ENCODE peak calls at places on chromosomes 7 and 10, in eight cellular contexts. H is tibial artery, X is OCI-LY7, Z is H9, I is cardiac fibroblast, O is fibroblast of pulmonary artery, J is HFF-Myc, P is HFFc6. B is an unnamed sample.

GRCh38 chr10:2144584-2144983 is 407.3 kb upstream of the ADARB2 start:
- DNase-seq in H (no peak), X (no peak), Z (no peak), I (no peak), O (no peak), J (no peak), P (no peak), B (no peak)

GRCh38 chr7:156906281-156906680 is 13.3 kb upstream of the LMBR1 start:
- DNase-seq in H (no peak), X (no peak), Z (no peak), I (no peak), O (no peak), J (peak; percentile 90), P (no peak), B (no peak)

GRCh38 chr7:50504646-50505546 is 54.7 kb upstream of the FIGNL1 start:
- DNase-seq in H (no peak), X (no peak), Z (no peak), I (peak; percentile 44), O (peak; percentile 16), J (no peak), P (no peak), B (no peak)

GRCh38 chr7:93910076-93910994 is 4.0 kb downstream of the GNGT1 start:
- DNase-seq in H (peak; percentile 37), X (no peak), Z (no peak), I (peak; percentile 95), O (peak; percentile 95), J (no peak), P (peak; percentile 33), B (no peak)

GRCh38 chr7:102186306-102186705 is 100.4 kb upstream of the SH2B2 start:
- DNase-seq in H (no peak), X (no peak), Z (no peak), I (no peak), O (peak; percentile 10), J (no peak), P (no peak), B (no peak)

GRCh38 chr7:150668472-150668911 is 17.0 kb upstream of the GIMAP2 start:
- DNase-seq in H (no peak), X (no peak), Z (no peak), I (no peak), O (no peak), J (no peak), P (no peak), B (peak; percentile 70)

GRCh38 chr7:105766421-105767191 is 109.8 kb downstream of the ATXN7L1 start:
- DNase-seq in H (no peak), X (no peak), Z (no peak), I (no peak), O (no peak), J (no peak), P (no peak), B (peak; percentile 28)

GRCh38 chr7:100208911-100209408 is 10.8 kb upstream of the PVRIG start:
- DNase-seq in H (no peak), X (no peak), Z (no peak), I (no peak), O (no peak), J (no peak), P (no peak), B (peak; percentile 67)

GRCh38 chr7:38731195-38731594 is 100.0 kb upstream of the AMPH start:
- DNase-seq in H (no peak), X (no peak), Z (no peak), I (peak; percentile 3), O (peak; percentile 30), J (no peak), P (peak; percentile 32), B (no peak)

GRCh38 chr7:106196460-106197021 is 84.4 kb upstream of the SYPL1 start:
- DNase-seq in H (no peak), X (no peak), Z (no peak), I (no peak), O (no peak), J (no peak), P (no peak), B (no peak)

GRCh38 chr7:134636008-134636449 is 10.6 kb upstream of the BPGM start:
- DNase-seq in H (no peak), X (no peak), Z (no peak), I (peak; percentile 62), O (peak; percentile 31), J (no peak), P (no peak), B (no peak)

GRCh38 chr7:36387437-36388345 is 2.0 kb upstream of the ANLN start:
- DNase-seq in H (no peak), X (no peak), Z (no peak), I (no peak), O (no peak), J (no peak), P (peak; percentile 26), B (no peak)

GRCh38 chr7:8147004-8147403 is 115.0 kb downstream of the ICA1 start:
- DNase-seq in H (no peak), X (no peak), Z (peak; percentile 42), I (no peak), O (no peak), J (no peak), P (no peak), B (no peak)

GRCh38 chr7:119703895-119704294 is 569.1 kb upstream of the KCND2 start:
- DNase-seq in H (no peak), X (no peak), Z (no peak), I (no peak), O (no peak), J (no peak), P (no peak), B (no peak)

GRCh38 chr7:100674441-100675407 is 1.2 kb downstream of the GNB2 start:
- DNase-seq in H (no peak), X (peak; percentile 63), Z (no peak), I (no peak), O (no peak), J (no peak), P (no peak), B (peak; percentile 43)

GRCh38 chr7:131105294-131105802 is 222.3 kb upstream of the MKLN1 start:
- DNase-seq in H (peak; percentile 52), X (no peak), Z (no peak), I (peak; percentile 34), O (no peak), J (no peak), P (no peak), B (no peak)

GRCh38 chr7:29614229-29614628 is 50.6 kb downstream of the PRR15 start:
- DNase-seq in H (no peak), X (no peak), Z (no peak), I (no peak), O (no peak), J (no peak), P (no peak), B (no peak)

GRCh38 chr7:46759711-46760480 is 822.0 kb downstream of the TNS3 start:
- DNase-seq in H (no peak), X (no peak), Z (no peak), I (peak; percentile 71), O (peak; percentile 55), J (no peak), P (peak; percentile 39), B (no peak)

GRCh38 chr7:14125998-14126397 is 136.5 kb upstream of the ETV1 start:
- DNase-seq in H (no peak), X (no peak), Z (no peak), I (no peak), O (peak; percentile 4), J (no peak), P (no peak), B (no peak)
- TF ChIP-seq CTCF in H (no peak), X (no peak), Z (no peak), I (no peak), O (no peak), J (no peak), P (no peak), B (no peak)

DNA sequence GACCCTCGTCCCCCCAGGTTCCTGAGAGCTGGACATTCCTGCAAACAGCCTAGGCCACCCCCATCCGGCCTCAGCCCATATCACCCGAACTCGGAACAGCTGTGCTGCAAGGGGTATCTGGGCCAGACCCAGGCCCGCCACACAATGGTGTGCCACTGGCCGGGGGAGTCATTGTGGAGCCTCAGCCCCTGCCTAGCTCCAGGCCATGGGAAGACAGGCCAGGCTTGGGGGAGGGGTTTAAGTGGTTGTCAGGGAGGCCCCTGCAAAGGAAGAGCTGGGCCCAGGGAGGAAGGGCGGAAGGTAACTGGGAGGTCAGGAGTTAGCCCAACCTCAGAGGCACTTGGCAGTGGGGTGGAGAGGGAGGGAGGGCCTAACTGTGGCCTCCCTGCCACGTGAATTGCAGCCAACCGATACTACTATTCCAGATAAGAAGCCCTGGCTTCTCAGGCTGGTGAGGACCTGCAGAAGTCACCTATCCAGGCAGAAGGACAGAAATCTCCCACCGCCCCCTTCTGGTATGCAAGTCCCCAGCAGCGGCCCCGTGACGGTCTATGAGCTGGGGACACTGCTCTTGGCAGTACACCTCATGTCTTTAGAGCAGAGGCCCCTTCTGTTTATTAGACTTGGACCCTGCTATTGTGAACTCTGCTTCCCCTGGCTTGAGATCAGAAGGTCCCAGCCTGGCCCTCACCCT is 26.8 kb downstream of the VSIR start:
- DNase-seq in H (no peak), X (peak; percentile 62), Z (peak; percentile 69), I (peak; percentile 42), O (no peak), J (no peak), P (no peak), B (peak; percentile 48)
- TF ChIP-seq CTCF in H (no peak), X (peak; percentile 55), Z (peak; percentile 51), I (no peak), O (no peak), J (no peak), P (no peak), B (peak; percentile 26)

DNA sequence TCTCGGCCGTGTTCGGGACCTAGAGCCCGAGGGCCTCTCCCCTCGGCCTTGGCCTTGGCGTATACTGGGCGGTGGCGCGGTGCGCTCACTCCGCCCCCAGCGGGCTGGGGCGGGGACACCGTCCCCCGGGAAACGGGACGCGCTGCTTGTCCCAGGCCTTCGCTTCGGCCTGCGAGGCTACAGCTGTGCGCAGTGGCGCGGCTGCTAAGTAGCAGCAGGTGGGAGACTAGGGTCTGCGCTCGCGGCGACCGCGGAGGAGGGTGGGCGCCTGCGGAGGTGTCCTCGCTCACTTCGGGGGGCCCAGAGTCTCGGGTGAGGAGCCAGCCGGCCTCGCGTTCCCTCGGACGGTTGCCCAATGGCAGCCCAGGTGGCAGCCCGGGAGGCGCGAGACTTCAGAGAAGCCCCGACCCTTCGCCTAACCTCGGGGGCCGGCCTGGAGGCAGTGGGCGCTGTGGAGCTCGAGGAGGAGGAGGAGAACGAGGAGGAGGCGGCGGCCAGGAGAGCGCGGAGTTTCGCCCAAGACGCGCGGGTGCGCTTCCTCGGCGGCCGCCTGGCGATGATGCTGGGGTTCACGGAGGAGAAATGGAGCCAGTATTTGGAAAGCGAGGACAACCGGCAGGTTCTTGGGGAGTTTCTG is at the start of gene DNAH11:
- DNase-seq in H (no peak), X (no peak), Z (peak; percentile 86), I (peak; percentile 7), O (peak; percentile 39), J (no peak), P (no peak), B (peak; percentile 74)
- TF ChIP-seq CTCF in H (no peak), X (no peak), Z (no peak), I (peak; percentile 2), O (no peak), J (no peak), P (no peak), B (no peak)

GRCh38 chr7:53600296-53600695 is 564.9 kb downstream of the POM121L12 start:
- DNase-seq in H (no peak), X (no peak), Z (no peak), I (no peak), O (no peak), J (no peak), P (no peak), B (no peak)

DNA sequence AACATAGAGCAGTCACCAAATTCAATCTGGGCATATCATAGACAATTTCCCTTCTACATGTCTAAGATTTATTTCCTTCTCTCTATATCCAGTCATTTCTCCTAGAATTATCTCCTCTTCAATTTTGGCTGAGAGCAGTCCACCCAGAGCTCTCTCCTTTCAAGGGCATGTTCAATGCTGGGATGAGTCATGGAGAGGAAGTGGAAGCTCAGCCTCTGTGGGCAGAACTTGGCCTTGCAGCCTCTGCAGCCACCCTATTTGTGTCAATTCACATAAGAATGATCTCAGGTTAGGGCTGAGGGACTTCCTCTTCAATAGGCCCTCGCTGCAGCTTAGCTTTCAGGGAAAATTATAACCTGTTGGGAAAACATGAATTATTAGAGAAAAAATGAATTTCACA is 560.8 kb downstream of the POM121L12 start:
- DNase-seq in H (no peak), X (no peak), Z (peak; percentile 70), I (no peak), O (no peak), J (no peak), P (no peak), B (no peak)
- TF ChIP-seq CTCF in H (peak; percentile 16), X (no peak), Z (peak; percentile 32), I (no peak), O (no peak), J (no peak), P (no peak), B (no peak)